ENCODE peak calls at places on chromosomes 2 and 18, in six cellular contexts. One of them, this sample, is unnamed.
A peak's percentile ranks its signal among the peaks of the same experiment; 100 is the strongest.

GRCh38 chr18:2070636-2071035 is 500.7 kb downstream of the METTL4 start:
- DNase-seq in uterus: no peak
- DNase-seq in right lobe of liver: no peak
- DNase-seq in foreskin fibroblast: no peak
- DNase-seq in neural progenitor cell: no peak
- DNase-seq in psoas muscle: no peak
- DNase-seq in this sample: no peak

GRCh38 chr2:231720971-231721640 is 12.8 kb downstream of the PTMA start:
- DNase-seq in right lobe of liver: peak; percentile 8
- DNase-seq in uterus: no peak
- DNase-seq in foreskin fibroblast: no peak
- DNase-seq in psoas muscle: no peak
- DNase-seq in neural progenitor cell: no peak
- DNase-seq in this sample: no peak

GRCh38 chr2:96085541-96086355 is 30.6 kb downstream of the ADRA2B start:
- DNase-seq in psoas muscle: no peak
- DNase-seq in right lobe of liver: peak; percentile 35
- DNase-seq in uterus: no peak
- DNase-seq in neural progenitor cell: no peak
- DNase-seq in foreskin fibroblast: no peak
- DNase-seq in this sample: no peak

GRCh38 chr2:55760125-55760524 is 66.5 kb upstream of the PNPT1 start:
- DNase-seq in right lobe of liver: no peak
- DNase-seq in uterus: no peak
- DNase-seq in psoas muscle: no peak
- DNase-seq in neural progenitor cell: no peak
- DNase-seq in foreskin fibroblast: no peak
- DNase-seq in this sample: no peak

GRCh38 chr18:55523001-55523400 is 65.0 kb downstream of the TCF4 start:
- DNase-seq in foreskin fibroblast: no peak
- DNase-seq in right lobe of liver: no peak
- DNase-seq in neural progenitor cell: no peak
- DNase-seq in psoas muscle: no peak
- DNase-seq in uterus: no peak
- DNase-seq in this sample: no peak

GRCh38 chr2:74834806-74835755 is 1.2 kb downstream of the HK2 start:
- DNase-seq in neural progenitor cell: peak; percentile 95
- DNase-seq in psoas muscle: peak; percentile 42
- DNase-seq in foreskin fibroblast: peak; percentile 48
- DNase-seq in uterus: peak; percentile 19
- DNase-seq in right lobe of liver: peak; percentile 71
- DNase-seq in this sample: no peak

GRCh38 chr2:235614176-235614860 is 120.5 kb downstream of the AGAP1 start:
- DNase-seq in right lobe of liver: no peak
- DNase-seq in psoas muscle: no peak
- DNase-seq in foreskin fibroblast: peak; percentile 20
- DNase-seq in neural progenitor cell: no peak
- DNase-seq in uterus: no peak
- DNase-seq in this sample: no peak

GRCh38 chr2:173571887-173572680 is 217.4 kb downstream of the CDCA7 start:
- DNase-seq in right lobe of liver: no peak
- DNase-seq in psoas muscle: no peak
- DNase-seq in foreskin fibroblast: no peak
- DNase-seq in neural progenitor cell: no peak
- DNase-seq in uterus: no peak
- DNase-seq in this sample: no peak

GRCh38 chr2:212005077-212005671 is 533.4 kb downstream of the ERBB4 start:
- DNase-seq in right lobe of liver: no peak
- DNase-seq in uterus: no peak
- DNase-seq in neural progenitor cell: peak; percentile 58
- DNase-seq in foreskin fibroblast: peak; percentile 10
- DNase-seq in psoas muscle: no peak
- DNase-seq in this sample: no peak

GRCh38 chr2:8860239-8860638 is 22.8 kb upstream of the KIDINS220 start:
- DNase-seq in psoas muscle: no peak
- DNase-seq in uterus: no peak
- DNase-seq in right lobe of liver: no peak
- DNase-seq in foreskin fibroblast: no peak
- DNase-seq in neural progenitor cell: no peak
- DNase-seq in this sample: no peak

GRCh38 chr2:136801628-136802027 is 36.3 kb downstream of the THSD7B start:
- DNase-seq in neural progenitor cell: no peak
- DNase-seq in foreskin fibroblast: no peak
- DNase-seq in right lobe of liver: no peak
- DNase-seq in psoas muscle: no peak
- DNase-seq in uterus: no peak
- DNase-seq in this sample: no peak

GRCh38 chr2:29033172-29033571 is 41.2 kb downstream of the PCARE start:
- DNase-seq in foreskin fibroblast: no peak
- DNase-seq in uterus: no peak
- DNase-seq in right lobe of liver: no peak
- DNase-seq in psoas muscle: no peak
- DNase-seq in neural progenitor cell: peak; percentile 57
- DNase-seq in this sample: no peak

GRCh38 chr18:46166261-46166970 is 62.2 kb downstream of the HAUS1 start:
- DNase-seq in uterus: no peak
- DNase-seq in neural progenitor cell: no peak
- DNase-seq in foreskin fibroblast: no peak
- DNase-seq in psoas muscle: no peak
- DNase-seq in right lobe of liver: no peak
- DNase-seq in this sample: no peak

GRCh38 chr2:55017428-55017827 is 32.8 kb downstream of the RTN4 start:
- DNase-seq in uterus: no peak
- DNase-seq in foreskin fibroblast: no peak
- DNase-seq in right lobe of liver: no peak
- DNase-seq in neural progenitor cell: no peak
- DNase-seq in psoas muscle: no peak
- DNase-seq in this sample: no peak

GRCh38 chr2:239309398-239310245 is 91.2 kb downstream of the HDAC4 start:
- DNase-seq in foreskin fibroblast: no peak
- DNase-seq in right lobe of liver: peak; percentile 39
- DNase-seq in psoas muscle: no peak
- DNase-seq in uterus: peak; percentile 31
- DNase-seq in neural progenitor cell: no peak
- DNase-seq in this sample: peak; percentile 9

GRCh38 chr18:37565985-37566478 is 434 bp upstream of the CELF4 start:
- DNase-seq in right lobe of liver: no peak
- DNase-seq in foreskin fibroblast: peak; percentile 26
- DNase-seq in neural progenitor cell: peak; percentile 86
- DNase-seq in psoas muscle: peak; percentile 54
- DNase-seq in uterus: no peak
- DNase-seq in this sample: peak; percentile 70

GRCh38 chr18:79775441-79776221 is 22.1 kb upstream of the KCNG2 start:
- DNase-seq in neural progenitor cell: no peak
- DNase-seq in psoas muscle: no peak
- DNase-seq in uterus: no peak
- DNase-seq in right lobe of liver: peak; percentile 35
- DNase-seq in foreskin fibroblast: no peak
- DNase-seq in this sample: peak; percentile 30

GRCh38 chr2:96537066-96537733 is 648 bp downstream of the ARID5A start:
- DNase-seq in neural progenitor cell: peak; percentile 73
- DNase-seq in psoas muscle: peak; percentile 78
- DNase-seq in uterus: no peak
- DNase-seq in right lobe of liver: peak; percentile 85
- DNase-seq in foreskin fibroblast: peak; percentile 34
- DNase-seq in this sample: peak; percentile 52

GRCh38 chr2:159903404-159904126 is 105.6 kb upstream of the CD302 start:
- DNase-seq in neural progenitor cell: no peak
- DNase-seq in right lobe of liver: peak; percentile 50
- DNase-seq in uterus: peak; percentile 14
- DNase-seq in psoas muscle: no peak
- DNase-seq in foreskin fibroblast: peak; percentile 75
- DNase-seq in this sample: no peak

GRCh38 chr2:224946911-224947310 is 95.4 kb downstream of the DOCK10 start:
- DNase-seq in psoas muscle: no peak
- DNase-seq in neural progenitor cell: no peak
- DNase-seq in foreskin fibroblast: peak; percentile 48
- DNase-seq in uterus: no peak
- DNase-seq in right lobe of liver: no peak
- DNase-seq in this sample: no peak

GRCh38 chr2:223941579-223942277 is 3.4 kb downstream of the WDFY1 start:
- DNase-seq in right lobe of liver: no peak
- DNase-seq in psoas muscle: no peak
- DNase-seq in uterus: no peak
- DNase-seq in neural progenitor cell: no peak
- DNase-seq in foreskin fibroblast: peak; percentile 57
- DNase-seq in this sample: no peak

GRCh38 chr2:227877359-227878309 is 6.2 kb downstream of the DAW1 start:
- DNase-seq in psoas muscle: no peak
- DNase-seq in uterus: no peak
- DNase-seq in neural progenitor cell: no peak
- DNase-seq in foreskin fibroblast: no peak
- DNase-seq in right lobe of liver: no peak
- DNase-seq in this sample: no peak

GRCh38 chr2:47225061-47225783 is 70.1 kb upstream of the STPG4 start:
- DNase-seq in foreskin fibroblast: peak; percentile 94
- DNase-seq in psoas muscle: peak; percentile 83
- DNase-seq in right lobe of liver: peak; percentile 91
- DNase-seq in neural progenitor cell: no peak
- DNase-seq in uterus: peak; percentile 62
- DNase-seq in this sample: no peak

GRCh38 chr2:47227532-47228166 is 72.5 kb upstream of the STPG4 start:
- DNase-seq in neural progenitor cell: peak; percentile 49
- DNase-seq in foreskin fibroblast: no peak
- DNase-seq in psoas muscle: no peak
- DNase-seq in uterus: no peak
- DNase-seq in right lobe of liver: no peak
- DNase-seq in this sample: no peak

GRCh38 chr2:47222813-47223564 is 67.9 kb upstream of the STPG4 start:
- DNase-seq in foreskin fibroblast: no peak
- DNase-seq in uterus: no peak
- DNase-seq in psoas muscle: no peak
- DNase-seq in neural progenitor cell: no peak
- DNase-seq in right lobe of liver: no peak
- DNase-seq in this sample: no peak

GRCh38 chr2:47223980-47224379 is 68.9 kb upstream of the STPG4 start:
- DNase-seq in neural progenitor cell: no peak
- DNase-seq in foreskin fibroblast: no peak
- DNase-seq in psoas muscle: no peak
- DNase-seq in uterus: no peak
- DNase-seq in right lobe of liver: no peak
- DNase-seq in this sample: no peak

DNA sequence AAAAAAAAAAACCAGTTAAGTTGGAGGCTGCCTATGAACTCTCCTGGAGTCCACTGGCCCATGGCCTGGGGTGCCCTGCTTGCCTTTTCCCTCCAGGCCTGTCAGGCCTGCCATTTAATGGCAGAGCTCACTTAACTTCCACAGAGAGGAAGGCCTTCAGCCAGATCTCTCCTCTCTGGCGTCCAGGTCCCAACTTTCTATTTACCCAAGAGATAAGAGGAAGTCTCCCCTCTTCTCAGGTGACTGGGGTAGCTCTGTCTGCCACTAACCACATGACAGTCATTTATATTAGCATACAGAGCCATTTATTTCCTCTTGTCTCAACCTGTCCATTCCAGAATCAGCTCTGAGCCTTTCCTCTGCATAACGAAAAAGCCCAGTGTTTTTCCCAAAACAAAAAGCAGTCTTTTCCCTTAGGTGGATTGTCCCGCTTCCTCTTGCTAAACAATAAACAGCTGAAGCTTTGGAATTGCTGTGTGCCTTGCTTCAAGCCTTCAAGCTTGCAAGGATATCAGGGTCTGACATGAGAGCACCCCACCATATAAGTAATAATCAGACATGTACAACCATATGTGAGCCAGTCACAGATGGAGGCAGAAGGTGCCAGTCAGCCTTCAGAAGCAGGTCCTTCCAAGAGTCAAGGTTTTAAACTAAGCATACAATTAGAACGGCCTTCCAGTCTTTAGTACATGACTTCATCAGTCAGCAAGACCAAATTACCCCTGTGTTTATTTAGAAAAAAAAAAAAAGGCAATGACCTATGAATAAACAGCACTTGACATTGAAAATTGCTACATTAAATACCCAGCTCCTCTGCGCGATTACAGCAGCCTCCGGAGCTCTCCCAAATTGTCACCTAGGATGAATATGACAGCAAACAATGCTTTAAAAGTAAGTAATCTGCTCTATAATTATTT is 71.3 kb upstream of the STPG4 start:
- DNase-seq in uterus: no peak
- DNase-seq in right lobe of liver: no peak
- DNase-seq in psoas muscle: no peak
- DNase-seq in neural progenitor cell: no peak
- DNase-seq in foreskin fibroblast: no peak
- DNase-seq in this sample: no peak
- H3K4me3 ChIP-seq in uterus: no peak overlapping the region
- H3K4me3 ChIP-seq in right lobe of liver: no peak overlapping the region
- H3K4me3 ChIP-seq in psoas muscle: no peak overlapping the region
- H3K4me3 ChIP-seq in neural progenitor cell: no peak overlapping the region
- H3K4me3 ChIP-seq in foreskin fibroblast: no peak overlapping the region
- H3K4me3 ChIP-seq in this sample: no peak overlapping the region

GRCh38 chr2:229783108-229783721 is 68.9 kb upstream of the DNER start:
- DNase-seq in neural progenitor cell: no peak
- DNase-seq in psoas muscle: no peak
- DNase-seq in foreskin fibroblast: no peak
- DNase-seq in uterus: no peak
- DNase-seq in right lobe of liver: no peak
- DNase-seq in this sample: no peak
- TF ChIP-seq CTCF in neural progenitor cell: no peak
- TF ChIP-seq CTCF in psoas muscle: no peak
- TF ChIP-seq CTCF in foreskin fibroblast: no peak
- TF ChIP-seq CTCF in uterus: no peak
- TF ChIP-seq CTCF in right lobe of liver: no peak
- TF ChIP-seq CTCF in this sample: no peak

DNA sequence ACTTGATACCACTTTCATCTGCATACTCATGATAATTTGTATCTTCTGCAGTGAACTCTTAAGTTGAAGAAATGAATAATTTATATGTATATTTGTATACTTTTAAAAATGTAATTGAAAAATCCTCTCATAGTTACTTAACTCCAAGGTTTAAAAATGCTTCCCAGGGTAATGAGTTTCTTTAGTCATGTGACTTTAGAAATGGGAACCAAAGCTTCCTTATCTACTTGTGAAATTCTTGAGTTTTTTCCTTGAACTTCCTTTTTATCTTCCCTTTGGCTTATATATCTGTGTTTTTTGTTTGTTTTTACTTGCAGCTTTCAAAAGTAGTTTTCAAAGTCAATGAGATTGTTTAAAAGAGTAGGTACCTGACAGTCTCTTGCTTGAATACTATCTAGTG is 4.5 kb downstream of the CFLAR start:
- DNase-seq in psoas muscle: no peak
- DNase-seq in uterus: no peak
- DNase-seq in foreskin fibroblast: no peak
- DNase-seq in neural progenitor cell: no peak
- DNase-seq in right lobe of liver: no peak
- DNase-seq in this sample: no peak
- H3K4me3 ChIP-seq in psoas muscle: peak overlapping the region; percentile 100
- H3K4me3 ChIP-seq in uterus: no peak overlapping the region
- H3K4me3 ChIP-seq in foreskin fibroblast: no peak overlapping the region
- H3K4me3 ChIP-seq in neural progenitor cell: no peak overlapping the region
- H3K4me3 ChIP-seq in right lobe of liver: peak overlapping the region; percentile 89
- H3K4me3 ChIP-seq in this sample: peak overlapping the region; percentile 88

DNA sequence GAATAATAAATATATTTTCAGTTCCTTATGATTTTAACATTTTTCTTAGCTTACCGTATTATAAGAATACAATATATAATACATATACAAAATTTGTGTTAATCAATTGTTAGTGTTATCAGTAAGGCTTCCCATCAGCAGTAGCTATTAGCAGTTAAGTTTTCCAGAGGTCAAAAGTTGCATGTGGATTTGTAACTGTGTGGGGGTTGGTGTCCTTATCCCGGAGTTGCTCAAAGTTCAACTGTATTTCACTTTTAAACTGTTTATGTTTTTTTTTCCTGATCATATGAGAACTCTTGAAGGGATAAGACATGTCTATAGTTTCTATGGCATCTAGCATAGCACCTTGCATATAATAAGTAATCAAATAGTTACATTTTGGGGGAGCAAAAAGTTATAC is 11.9 kb upstream of the MFSD6 start:
- DNase-seq in uterus: no peak
- DNase-seq in psoas muscle: no peak
- DNase-seq in right lobe of liver: no peak
- DNase-seq in neural progenitor cell: no peak
- DNase-seq in foreskin fibroblast: no peak
- DNase-seq in this sample: no peak
- TF ChIP-seq CTCF in uterus: no peak
- TF ChIP-seq CTCF in psoas muscle: no peak
- TF ChIP-seq CTCF in right lobe of liver: no peak
- TF ChIP-seq CTCF in neural progenitor cell: no peak
- TF ChIP-seq CTCF in foreskin fibroblast: no peak
- TF ChIP-seq CTCF in this sample: no peak

This sample was measured in dorsolateral prefrontal cortex.